ENCODE peak calls at places on chromosomes 3 and 15, in seven cellular contexts. P, Z, J, F, Y, W and I are unnamed samples.

GRCh38 chr15:52682200-52682599 is 3.0 kb upstream of the ATOSA start:
- DNase-seq in W (no peak), Y (no peak), Z (no peak), F (no peak), P (no peak), J (no peak), I (no peak)

GRCh38 chr3:58066842-58067241 is 58.6 kb downstream of the FLNB start:
- DNase-seq in F (no peak), Y (no peak), P (no peak), Z (no peak), J (peak; percentile 35), W (peak; percentile 27), I (no peak)

GRCh38 chr3:134527037-134527436 is 41.2 kb downstream of the CEP63 start:
- DNase-seq in P (peak; percentile 13), J (no peak), Y (peak; percentile 23), W (peak; percentile 16), Z (peak; percentile 5), F (no peak), I (no peak)

GRCh38 chr3:152174876-152175575 is 93.7 kb upstream of the MBNL1 start:
- DNase-seq in F (no peak), Z (no peak), Y (no peak), P (no peak), W (no peak), J (no peak), I (no peak)

GRCh38 chr15:77554306-77555080 is 78.2 kb downstream of the LINGO1 start:
- DNase-seq in F (no peak), J (no peak), P (no peak), Y (no peak), W (no peak), Z (peak; percentile 70), I (no peak)

GRCh38 chr3:141384157-141384556 is 15.9 kb downstream of the ZBTB38 start:
- DNase-seq in Z (no peak), W (no peak), P (no peak), J (no peak), F (no peak), Y (no peak), I (no peak)

GRCh38 chr3:94440767-94441493 is 378.1 kb downstream of the NSUN3 start:
- DNase-seq in P (no peak), J (peak; percentile 83), F (no peak), W (peak; percentile 17), Z (no peak), Y (no peak), I (no peak)

GRCh38 chr3:126979076-126979628 is 3.8 kb upstream of the PLXNA1 start:
- DNase-seq in W (peak; percentile 26), F (no peak), J (no peak), Y (peak; percentile 20), Z (no peak), P (no peak), I (no peak)

GRCh38 chr3:39941941-39942340 is 132.5 kb downstream of the MYRIP start:
- DNase-seq in Y (no peak), F (no peak), W (peak; percentile 27), J (peak; percentile 89), Z (no peak), P (no peak), I (no peak)

GRCh38 chr3:57582470-57583168 is 14.5 kb downstream of the ARF4 start:
- DNase-seq in J (no peak), P (peak; percentile 25), W (no peak), Y (no peak), F (no peak), Z (peak; percentile 10), I (peak; percentile 24)

GRCh38 chr3:178849220-178849910 is 222.2 kb downstream of the ZMAT3 start:
- DNase-seq in Z (no peak), J (no peak), F (no peak), P (no peak), Y (no peak), W (no peak), I (no peak)

GRCh38 chr3:23668430-23668904 is 137.3 kb upstream of the UBE2E1 start:
- DNase-seq in F (no peak), Z (no peak), W (no peak), Y (no peak), P (no peak), J (peak; percentile 73), I (peak; percentile 95)

GRCh38 chr15:42080585-42081462 is 13.5 kb downstream of the PLA2G4D start:
- DNase-seq in P (no peak), F (no peak), W (no peak), Z (no peak), J (no peak), Y (peak; percentile 11), I (no peak)

GRCh38 chr3:58779934-58780333 is 113.4 kb upstream of the FAM3D start:
- DNase-seq in W (no peak), Y (no peak), J (no peak), F (no peak), Z (no peak), P (no peak), I (no peak)

GRCh38 chr3:131895766-131896165 is 139.0 kb downstream of the CPNE4 start:
- DNase-seq in F (no peak), Z (no peak), P (no peak), W (no peak), J (no peak), Y (no peak), I (no peak)

GRCh38 chr3:183265157-183265642 is 12.1 kb downstream of the B3GNT5 start:
- DNase-seq in Y (no peak), P (no peak), F (no peak), J (no peak), Z (no peak), W (no peak), I (no peak)

GRCh38 chr3:183108002-183108449 is 8.7 kb upstream of the MCCC1 start:
- DNase-seq in Y (no peak), Z (peak; percentile 69), J (peak; percentile 41), P (no peak), W (no peak), F (no peak), I (no peak)

GRCh38 chr3:138768126-138768525 is 66.6 kb downstream of the PIK3CB start:
- DNase-seq in F (no peak), W (no peak), Z (no peak), J (no peak), P (no peak), Y (peak; percentile 69), I (peak; percentile 32)

GRCh38 chr15:57703387-57703786 is 3.1 kb upstream of the POLR2M start:
- DNase-seq in J (peak; percentile 24), Z (no peak), W (no peak), Y (no peak), P (no peak), F (no peak), I (no peak)

GRCh38 chr3:58999779-59000170 is 50.0 kb downstream of the CFAP20DC start:
- DNase-seq in Z (no peak), J (no peak), P (no peak), Y (no peak), W (no peak), F (no peak), I (no peak)

GRCh38 chr3:182323126-182323727 is 470.1 kb upstream of the ATP11B start:
- DNase-seq in W (no peak), P (no peak), F (no peak), Y (no peak), J (no peak), Z (no peak), I (no peak)

GRCh38 chr15:39976291-39977274 is 42.7 kb downstream of the EIF2AK4 start:
- DNase-seq in P (peak; percentile 15), W (peak; percentile 21), Y (no peak), F (no peak), Z (peak; percentile 89), J (peak; percentile 70), I (no peak)
- TF ChIP-seq MAX in P (no peak), W (peak; percentile 12), Y (no peak), F (no peak), Z (no peak), J (no peak), I (no peak)

DNA sequence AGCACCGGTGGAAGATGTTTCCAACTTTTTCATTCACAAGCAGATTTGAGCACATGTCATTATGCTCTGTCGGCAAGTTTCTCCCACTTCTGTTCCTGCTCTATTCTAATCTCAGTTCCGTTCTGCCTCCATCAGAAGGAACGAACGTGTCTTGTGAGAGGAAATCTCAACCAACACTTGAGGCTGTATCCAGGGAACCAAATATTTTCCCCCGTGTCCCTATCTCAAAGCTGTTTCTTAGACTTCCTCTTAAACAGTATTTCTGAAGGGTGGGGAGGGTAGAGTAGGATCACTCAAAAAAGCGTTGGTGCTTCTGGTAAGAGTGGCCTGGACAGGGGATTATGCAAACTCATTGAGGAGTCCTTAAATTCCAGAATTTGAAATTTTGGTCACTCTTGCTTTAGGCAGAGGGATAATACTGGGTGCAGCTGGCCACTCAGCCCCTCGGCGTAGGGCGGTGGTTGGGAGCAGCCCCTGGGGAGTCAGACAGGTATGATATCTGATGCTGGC is 54.9 kb downstream of the FRMD4B start:
- DNase-seq in Y (no peak), F (no peak), Z (no peak), P (no peak), J (peak; percentile 84), W (no peak), I (no peak)
- H3K79me2 ChIP-seq in Y (no peaks in the 10 kb centered on the region), F (no peaks in the 10 kb centered on the region), Z (no peaks in the 10 kb centered on the region), P (no peaks in the 10 kb centered on the region), J (peaks cover 75% of the 10 kb centered on the region), W (no peaks in the 10 kb centered on the region), I (no peaks in the 10 kb centered on the region)

GRCh38 chr15:47334805-47335204 is 382.5 kb upstream of the SEMA6D start:
- DNase-seq in Z (no peak), W (no peak), P (no peak), Y (no peak), J (no peak), F (no peak), I (no peak)

GRCh38 chr15:47332481-47332880 is 384.8 kb upstream of the SEMA6D start:
- DNase-seq in W (no peak), F (no peak), Y (no peak), Z (no peak), J (no peak), P (no peak), I (no peak)

GRCh38 chr15:47333758-47334157 is 383.5 kb upstream of the SEMA6D start:
- DNase-seq in F (no peak), Z (no peak), W (no peak), Y (no peak), J (no peak), P (no peak), I (no peak)

GRCh38 chr15:47326934-47327333 is 390.4 kb upstream of the SEMA6D start:
- DNase-seq in F (no peak), J (no peak), W (no peak), Y (no peak), P (no peak), Z (no peak), I (no peak)

DNA sequence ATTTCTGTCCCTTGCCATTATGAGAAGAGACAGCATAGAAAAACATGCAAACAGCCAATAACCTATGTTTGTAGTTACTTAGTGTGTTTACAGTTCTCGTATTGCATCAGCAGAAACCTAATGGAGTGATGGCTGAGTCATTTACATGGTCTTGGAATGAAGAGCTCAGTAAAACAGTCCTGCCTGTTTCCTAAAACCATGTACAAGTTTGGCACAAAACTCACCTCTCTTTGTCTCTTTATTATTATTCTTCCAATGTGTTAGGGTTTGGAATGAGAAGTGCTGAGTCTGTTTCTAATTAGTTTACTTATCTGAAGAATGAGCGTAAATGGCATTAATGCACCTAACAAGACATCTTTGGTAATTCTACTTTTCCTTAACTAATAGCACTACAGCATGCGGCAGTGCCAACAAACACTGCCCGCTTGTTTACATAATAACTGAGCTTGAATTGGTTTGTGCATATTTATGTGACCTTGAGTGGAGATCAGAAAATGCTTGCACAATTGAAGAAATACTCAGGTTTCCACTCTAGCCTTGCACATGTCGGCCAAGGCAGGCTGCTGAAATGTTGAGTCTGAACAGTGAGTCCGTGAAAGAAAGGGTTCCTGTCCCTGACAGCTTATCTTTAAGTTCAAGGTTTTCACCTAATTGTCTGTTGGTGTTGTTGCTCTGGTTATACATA is 385.4 kb upstream of the SEMA6D start:
- DNase-seq in W (no peak), Y (no peak), J (no peak), Z (no peak), P (no peak), F (no peak), I (no peak)
- TF ChIP-seq MAX in W (no peak), Y (no peak), J (no peak), Z (no peak), P (no peak), F (no peak), I (no peak)

GRCh38 chr3:158727499-158728377 is 4.5 kb downstream of the RARRES1 start:
- DNase-seq in F (peak; percentile 26), J (peak; percentile 80), W (peak; percentile 44), Y (peak; percentile 81), P (no peak), Z (peak; percentile 75), I (peak; percentile 42)
- H3K79me2 ChIP-seq in F (no peaks in the 10 kb centered on the region), J (no peaks in the 10 kb centered on the region), W (no peaks in the 10 kb centered on the region), Y (no peaks in the 10 kb centered on the region), P (no peaks in the 10 kb centered on the region), Z (no peaks in the 10 kb centered on the region), I (no peaks in the 10 kb centered on the region)